ENCODE peak calls at places on chromosomes 1 and 21, in six cellular contexts. Y is SK-N-SH, G is Peyer's patch, W is PC-9, D is glutamatergic neuron, A is heart left ventricle. N is an unnamed sample.

GRCh38 chr21:42562258-42562657 is 48.6 kb downstream of the SLC37A1 start:
- DNase-seq in Y (no peak), G (peak), W (no peak), D (no peak), A (peak), N (no peak)

GRCh38 chr1:221101792-221102191 is 222.5 kb downstream of the HLX start:
- DNase-seq in Y (no peak), G (no peak), W (no peak), D (no peak), A (no peak), N (no peak)

GRCh38 chr1:176193023-176193422 is 14.1 kb downstream of the COP1 start:
- DNase-seq in Y (no peak), G (no peak), W (no peak), D (no peak), A (no peak), N (no peak)

GRCh38 chr21:36704281-36704957 is 5.5 kb downstream of the SIM2 start:
- DNase-seq in Y (peak), G (peak), W (no peak), D (no peak), A (no peak), N (no peak)

GRCh38 chr1:86860020-86860419 is 53.9 kb downstream of the SELENOF start:
- DNase-seq in Y (no peak), G (no peak), W (no peak), D (no peak), A (no peak), N (no peak)

GRCh38 chr21:42111811-42112210 is 40.7 kb downstream of the UMODL1 start:
- DNase-seq in Y (no peak), G (no peak), W (no peak), D (no peak), A (no peak), N (no peak)

GRCh38 chr1:2322593-2323295 is 68.6 kb downstream of the MORN1 start:
- DNase-seq in Y (no peak), G (no peak), W (peak), D (no peak), A (no peak), N (no peak)

GRCh38 chr1:218435528-218435927 is 90.4 kb downstream of the TGFB2 start:
- DNase-seq in Y (no peak), G (no peak), W (no peak), D (no peak), A (no peak), N (no peak)

GRCh38 chr1:39174400-39175081 is 30.0 kb upstream of the MACF1 start:
- DNase-seq in Y (no peak), G (no peak), W (no peak), D (no peak), A (no peak), N (no peak)

GRCh38 chr1:21742578-21742977 is 40.4 kb downstream of the USP48 start:
- DNase-seq in Y (no peak), G (no peak), W (no peak), D (no peak), A (no peak), N (no peak)

GRCh38 chr1:107547363-107548155 is 406.7 kb downstream of the NTNG1 start:
- DNase-seq in Y (no peak), G (no peak), W (no peak), D (no peak), A (no peak), N (no peak)

GRCh38 chr1:179082308-179083030 is 599 bp downstream of the TOR3A start:
- DNase-seq in Y (peak), G (peak), W (peak), D (peak), A (no peak), N (peak)

GRCh38 chr1:201597551-201598230 is 58.8 kb downstream of the NAV1 start:
- DNase-seq in Y (no peak), G (peak), W (peak), D (no peak), A (peak), N (no peak)

GRCh38 chr1:155250246-155250632 is 5.0 kb downstream of the ENTREP3 start:
- DNase-seq in Y (no peak), G (no peak), W (no peak), D (no peak), A (no peak), N (no peak)

GRCh38 chr21:44874497-44875331 is 1.2 kb upstream of the PTTG1IP start:
- DNase-seq in Y (no peak), G (peak), W (no peak), D (peak), A (peak), N (no peak)

GRCh38 chr1:32918166-32918565 is 17.0 kb upstream of the TMEM54 start:
- DNase-seq in Y (no peak), G (no peak), W (no peak), D (no peak), A (no peak), N (no peak)

GRCh38 chr21:35232545-35233176 is 183.6 kb upstream of the RUNX1 start:
- DNase-seq in Y (no peak), G (no peak), W (peak), D (no peak), A (no peak), N (no peak)

GRCh38 chr1:26686795-26687194 is 9.0 kb upstream of the ARID1A start:
- DNase-seq in Y (no peak), G (no peak), W (no peak), D (no peak), A (no peak), N (no peak)

GRCh38 chr21:15992171-15992570 is 262.4 kb downstream of the USP25 start:
- DNase-seq in Y (no peak), G (no peak), W (no peak), D (no peak), A (no peak), N (no peak)

GRCh38 chr1:168626326-168626725 is 49.9 kb downstream of the XCL1 start:
- DNase-seq in Y (no peak), G (no peak), W (no peak), D (no peak), A (no peak), N (no peak)

GRCh38 chr1:198830397-198830796 is 191.6 kb downstream of the PTPRC start:
- DNase-seq in Y (no peak), G (no peak), W (no peak), D (no peak), A (no peak), N (no peak)

GRCh38 chr21:19268634-19269138 is 865.1 kb upstream of the TMPRSS15 start:
- DNase-seq in Y (no peak), G (no peak), W (no peak), D (no peak), A (no peak), N (no peak)

GRCh38 chr1:39732730-39733129 is 6.0 kb upstream of the PPIE start:
- DNase-seq in Y (no peak), G (no peak), W (no peak), D (no peak), A (no peak), N (no peak)

GRCh38 chr1:185459141-185459540 is 142.1 kb upstream of the IVNS1ABP start:
- DNase-seq in Y (no peak), G (no peak), W (no peak), D (no peak), A (no peak), N (no peak)

GRCh38 chr1:156146749-156147405 is 6.5 kb upstream of the SEMA4A start:
- DNase-seq in Y (no peak), G (no peak), W (no peak), D (no peak), A (no peak), N (no peak)

GRCh38 chr1:240575976-240576666 is 35.8 kb downstream of the GREM2 start:
- DNase-seq in Y (no peak), G (no peak), W (no peak), D (no peak), A (no peak), N (no peak)

GRCh38 chr1:116497660-116498059 is 73.2 kb downstream of the CD58 start:
- DNase-seq in Y (no peak), G (no peak), W (no peak), D (no peak), A (no peak), N (no peak)

GRCh38 chr1:157044326-157044725 is 1.2 kb downstream of the ARHGEF11 start:
- DNase-seq in Y (no peak), G (no peak), W (no peak), D (no peak), A (no peak), N (no peak)

GRCh38 chr1:230191079-230191478 is 124.0 kb downstream of the GALNT2 start:
- DNase-seq in Y (no peak), G (peak), W (no peak), D (no peak), A (no peak), N (peak)

GRCh38 chr1:192747942-192748341 is 60.9 kb upstream of the RGS2 start:
- DNase-seq in Y (peak), G (no peak), W (no peak), D (no peak), A (no peak), N (no peak)

GRCh38 chr1:178684542-178685000 is 40.5 kb upstream of the RALGPS2 start:
- DNase-seq in Y (no peak), G (no peak), W (peak), D (no peak), A (no peak), N (peak)

GRCh38 chr21:45309541-45310381 is 22.1 kb upstream of the POFUT2 start:
- DNase-seq in Y (no peak), G (no peak), W (no peak), D (no peak), A (peak), N (no peak)

GRCh38 chr1:1665815-1666251 is 7.0 kb upstream of the CDK11B start:
- DNase-seq in Y (peak), G (peak), W (no peak), D (peak), A (no peak), N (no peak)

GRCh38 chr1:25174363-25174729 is 58.0 kb downstream of the SYF2 start:
- DNase-seq in Y (no peak), G (no peak), W (no peak), D (no peak), A (no peak), N (no peak)

GRCh38 chr21:44751799-44752636 is 40.6 kb upstream of the TSPEAR start:
- DNase-seq in Y (no peak), G (no peak), W (no peak), D (no peak), A (no peak), N (no peak)

GRCh38 chr1:208135354-208135753 is 108.8 kb downstream of the PLXNA2 start:
- DNase-seq in Y (no peak), G (no peak), W (no peak), D (no peak), A (no peak), N (no peak)

GRCh38 chr1:209406111-209406654 is 177.3 kb upstream of the CAMK1G start:
- DNase-seq in Y (no peak), G (no peak), W (no peak), D (no peak), A (no peak), N (no peak)

DNA sequence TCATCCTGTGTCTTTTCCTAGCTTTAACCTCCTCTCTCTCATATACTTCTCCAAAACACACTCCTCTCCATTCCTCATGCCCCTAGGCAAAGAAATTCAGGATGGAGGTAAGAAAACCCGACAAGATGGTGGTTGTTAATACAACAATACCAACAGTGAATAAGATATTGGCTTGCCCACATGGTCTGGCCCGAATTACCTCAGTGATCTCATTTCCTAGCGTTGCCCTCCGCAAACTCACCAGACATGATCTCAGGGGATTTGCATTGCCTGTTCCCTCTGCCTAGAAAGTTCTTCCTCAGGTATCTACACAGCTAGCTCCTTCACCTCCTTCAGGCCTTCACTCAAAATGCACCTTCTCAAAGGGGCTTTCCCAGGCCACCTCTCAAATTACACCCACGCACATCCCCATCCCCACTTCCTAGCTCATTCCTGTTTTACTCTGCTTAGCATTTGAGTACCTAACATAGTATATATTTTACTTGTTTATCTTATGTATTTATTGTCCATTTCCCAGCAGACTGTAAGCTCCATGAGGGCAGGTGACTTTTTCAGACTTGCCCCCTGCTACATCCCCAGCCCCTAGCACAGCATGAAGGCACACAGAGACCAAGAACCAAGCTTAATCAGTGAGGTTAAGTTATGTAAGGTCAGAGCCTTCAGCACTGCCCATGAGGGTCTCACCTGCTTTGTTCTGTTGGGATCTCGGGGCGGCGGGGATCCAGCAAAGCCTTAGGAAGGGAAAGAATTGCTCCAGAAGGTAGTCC is 10.2 kb upstream of the UBR4 start:
- DNase-seq in Y (no peak), G (no peak), W (no peak), D (no peak), A (no peak), N (no peak)
- TF ChIP-seq CTCF in Y (no peak), G (no peak), W (no peak), D (no peak), A (no peak), N (no peak)

GRCh38 chr1:235597867-235598553 is 51.6 kb downstream of the GNG4 start:
- DNase-seq in Y (no peak), G (no peak), W (peak), D (no peak), A (no peak), N (no peak)
- TF ChIP-seq CTCF in Y (peak), G (no peak), W (peak), D (peak), A (no peak), N (no peak)

DNA sequence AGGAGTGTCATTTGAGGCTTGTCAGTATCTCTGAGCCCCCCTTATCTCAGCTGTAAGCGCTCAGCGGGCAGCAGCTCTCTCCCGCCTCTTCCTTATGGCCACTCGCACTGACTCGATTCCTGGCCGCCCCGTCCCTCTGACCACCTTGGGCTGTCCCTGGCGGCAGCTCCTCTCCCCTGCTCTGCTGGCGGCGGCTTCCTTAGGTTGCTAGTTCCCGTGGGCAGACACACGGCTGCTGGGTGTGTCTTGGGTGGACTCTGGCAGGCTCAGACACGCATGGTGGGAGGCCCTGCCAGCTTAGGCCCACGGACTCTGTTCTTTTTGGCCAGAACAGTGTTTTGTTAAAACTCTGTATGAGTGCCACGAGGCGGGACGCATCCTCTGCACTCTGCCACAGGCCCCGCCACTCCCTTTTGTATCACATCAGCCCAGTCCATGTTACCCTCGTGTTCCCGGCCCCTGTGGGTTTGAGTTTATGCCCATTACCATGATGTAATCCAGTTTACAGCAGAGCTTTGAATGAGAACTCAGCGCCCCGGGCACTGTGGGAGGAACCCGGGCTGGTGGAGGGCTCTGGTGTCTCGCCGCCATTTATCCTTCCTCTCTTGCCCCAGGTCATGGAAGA is 45.9 kb downstream of the COQ8A start:
- DNase-seq in Y (no peak), G (peak), W (no peak), D (no peak), A (peak), N (peak)
- TF ChIP-seq CTCF in Y (no peak), G (no peak), W (no peak), D (no peak), A (no peak), N (no peak)

DNA sequence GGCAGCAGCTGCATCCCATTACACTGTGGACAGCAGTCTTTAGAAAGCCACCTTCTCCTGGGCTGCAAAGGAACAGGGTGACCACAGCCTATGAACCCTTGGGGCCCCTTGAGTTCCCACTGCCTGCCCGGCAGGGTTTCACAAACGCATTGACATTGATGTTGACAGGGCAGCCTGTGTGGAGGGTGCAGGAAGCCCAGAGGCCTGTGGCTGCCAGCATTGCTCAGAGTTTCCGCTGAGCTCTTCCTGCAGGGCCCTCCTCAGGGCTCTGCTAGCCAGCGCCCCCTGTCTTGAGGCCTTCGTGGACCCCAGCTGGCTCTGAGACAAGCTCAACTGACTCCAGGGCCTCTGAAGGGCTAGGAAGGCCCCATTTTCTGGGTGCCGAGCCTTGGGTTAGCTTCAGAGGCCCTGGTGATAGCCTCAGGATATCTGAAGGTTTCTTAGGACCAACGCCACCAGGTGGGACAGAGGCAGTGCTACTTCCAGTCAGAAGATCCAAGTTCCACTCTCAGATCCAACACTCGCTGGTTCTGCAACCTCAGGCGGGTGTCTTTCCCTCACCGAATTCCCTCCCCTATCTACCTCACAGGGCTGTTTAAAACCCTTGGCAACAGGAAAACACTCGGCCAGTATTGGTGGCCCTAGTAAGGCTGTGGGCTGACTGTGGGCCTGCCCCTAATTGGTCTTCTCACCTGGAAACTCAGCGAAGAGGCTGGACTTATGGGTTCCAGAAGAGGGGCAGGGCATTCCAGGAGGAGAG is 27.2 kb upstream of the EPS8L3 start:
- DNase-seq in Y (no peak), G (peak), W (peak), D (no peak), A (peak), N (no peak)
- TF ChIP-seq CTCF in Y (peak), G (peak), W (peak), D (no peak), A (peak), N (peak)

DNA sequence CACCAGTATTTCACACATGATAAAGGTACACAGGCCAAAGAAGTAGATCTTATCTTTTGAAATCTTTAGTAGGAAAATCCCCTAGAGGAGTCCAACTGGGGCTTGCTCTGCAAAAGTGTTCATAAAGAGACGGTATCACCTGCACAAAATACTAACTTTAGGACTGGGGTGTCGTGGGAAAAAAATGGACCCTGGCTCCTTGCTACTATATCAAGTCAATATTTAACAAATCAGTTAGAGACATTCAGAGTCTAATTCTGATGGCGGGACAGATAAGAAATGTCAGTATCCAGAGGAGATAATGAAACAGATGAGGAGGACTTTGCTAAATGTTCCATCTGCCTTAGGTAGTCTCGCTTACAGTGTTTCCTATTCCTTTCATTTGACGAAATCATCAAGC is 25.6 kb upstream of the CNN3 start:
- DNase-seq in Y (no peak), G (no peak), W (no peak), D (no peak), A (no peak), N (no peak)
- TF ChIP-seq CTCF in Y (no peak), G (no peak), W (no peak), D (no peak), A (no peak), N (no peak)

GRCh38 chr1:202658251-202658650 is 52.0 kb downstream of the SYT2 start:
- DNase-seq in Y (no peak), G (no peak), W (no peak), D (no peak), A (no peak), N (no peak)
- TF ChIP-seq CTCF in Y (no peak), G (no peak), W (no peak), D (no peak), A (no peak), N (no peak)

GRCh38 chr1:236301958-236302335 is 20.2 kb upstream of the ERO1B start:
- DNase-seq in Y (no peak), G (no peak), W (no peak), D (no peak), A (no peak), N (no peak)
- TF ChIP-seq CTCF in Y (no peak), G (no peak), W (no peak), D (no peak), A (no peak), N (no peak)

DNA sequence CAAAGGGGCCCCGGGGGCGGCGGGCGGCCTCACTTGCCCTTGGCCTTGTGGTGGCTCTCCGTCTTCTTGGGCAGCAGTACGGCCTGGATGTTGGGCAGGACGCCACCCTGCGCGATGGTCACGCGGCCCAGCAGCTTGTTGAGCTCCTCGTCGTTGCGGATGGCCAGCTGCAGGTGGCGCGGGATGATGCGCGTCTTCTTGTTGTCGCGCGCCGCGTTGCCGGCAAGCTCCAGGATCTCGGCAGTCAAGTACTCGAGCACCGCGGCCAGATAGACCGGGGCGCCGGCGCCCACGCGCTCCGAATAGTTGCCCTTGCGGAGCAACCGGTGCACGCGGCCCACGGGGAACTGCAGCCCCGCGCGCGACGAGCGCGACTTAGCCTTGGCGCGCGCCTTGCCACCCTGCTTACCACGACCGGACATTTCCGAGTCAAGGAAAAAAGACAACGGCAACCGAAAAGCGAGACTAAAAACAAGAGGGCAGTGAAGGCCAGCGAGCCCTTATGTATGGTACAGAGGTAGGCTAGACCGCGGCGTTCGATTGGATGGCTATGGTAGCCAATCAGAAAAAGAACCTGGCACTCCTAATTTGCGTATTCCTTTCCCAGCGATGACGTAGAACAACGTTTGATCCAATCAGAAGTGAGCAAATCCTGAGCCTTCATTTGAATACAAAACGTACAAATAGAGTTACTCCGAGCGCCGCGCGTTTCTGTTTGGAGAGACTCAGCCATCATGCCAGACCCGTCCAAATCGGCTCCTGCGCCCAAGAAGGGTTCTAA is 29.6 kb upstream of the RNF187 start:
- DNase-seq in Y (peak), G (peak), W (peak), D (peak), A (peak), N (peak)
- TF ChIP-seq CTCF in Y (peak), G (no peak), W (peak), D (peak), A (peak), N (no peak)